ENCODE peak calls at places on chromosomes 13 and 19, in four cellular contexts. One of them, this sample, is unnamed. For H3K27me3, the result is how much of the 10 kb centered on the place peaks cover.

GRCh38 chr19:47107201-47107952 is 6.2 kb downstream of the ZC3H4 start:
- DNase-seq in IMR-90: peak
- DNase-seq in brain microvascular endothelial cell: no peak
- DNase-seq in psoas muscle: no peak
- DNase-seq in this sample: no peak

GRCh38 chr13:72004975-72005374 is 138.0 kb upstream of the DACH1 start:
- DNase-seq in IMR-90: no peak
- DNase-seq in brain microvascular endothelial cell: peak
- DNase-seq in psoas muscle: no peak
- DNase-seq in this sample: no peak

GRCh38 chr13:45314822-45315221 is 26.2 kb downstream of the TPT1 start:
- DNase-seq in IMR-90: no peak
- DNase-seq in brain microvascular endothelial cell: no peak
- DNase-seq in psoas muscle: no peak
- DNase-seq in this sample: no peak

GRCh38 chr19:8423821-8424223 is 10.7 kb downstream of the MARCHF2 start:
- DNase-seq in IMR-90: peak
- DNase-seq in brain microvascular endothelial cell: peak
- DNase-seq in psoas muscle: peak
- DNase-seq in this sample: peak

GRCh38 chr13:50386527-50387123 is 371.4 kb downstream of the KCNRG start:
- DNase-seq in IMR-90: peak
- DNase-seq in brain microvascular endothelial cell: peak
- DNase-seq in psoas muscle: peak
- DNase-seq in this sample: peak

GRCh38 chr13:100485265-100485664 is 103.3 kb downstream of the GGACT start:
- DNase-seq in IMR-90: no peak
- DNase-seq in brain microvascular endothelial cell: no peak
- DNase-seq in psoas muscle: no peak
- DNase-seq in this sample: no peak

GRCh38 chr13:42807866-42808265 is 26.5 kb downstream of the FAM216B start:
- DNase-seq in IMR-90: peak
- DNase-seq in brain microvascular endothelial cell: peak
- DNase-seq in psoas muscle: no peak
- DNase-seq in this sample: no peak

GRCh38 chr13:76991432-76991795 is 467 bp upstream of the CLN5 start:
- DNase-seq in IMR-90: no peak
- DNase-seq in brain microvascular endothelial cell: no peak
- DNase-seq in psoas muscle: peak
- DNase-seq in this sample: no peak

GRCh38 chr13:73751290-73751689 is 382.9 kb downstream of the KLF12 start:
- DNase-seq in IMR-90: no peak
- DNase-seq in brain microvascular endothelial cell: no peak
- DNase-seq in psoas muscle: no peak
- DNase-seq in this sample: no peak

GRCh38 chr13:27797228-27797624 is 4.9 kb downstream of the GSX1 start:
- DNase-seq in IMR-90: peak
- DNase-seq in brain microvascular endothelial cell: peak
- DNase-seq in psoas muscle: no peak
- DNase-seq in this sample: no peak
- H3K27me3 ChIP-seq in IMR-90: half or more
- H3K27me3 ChIP-seq in brain microvascular endothelial cell: half or more
- H3K27me3 ChIP-seq in psoas muscle: under half
- H3K27me3 ChIP-seq in this sample: half or more

DNA sequence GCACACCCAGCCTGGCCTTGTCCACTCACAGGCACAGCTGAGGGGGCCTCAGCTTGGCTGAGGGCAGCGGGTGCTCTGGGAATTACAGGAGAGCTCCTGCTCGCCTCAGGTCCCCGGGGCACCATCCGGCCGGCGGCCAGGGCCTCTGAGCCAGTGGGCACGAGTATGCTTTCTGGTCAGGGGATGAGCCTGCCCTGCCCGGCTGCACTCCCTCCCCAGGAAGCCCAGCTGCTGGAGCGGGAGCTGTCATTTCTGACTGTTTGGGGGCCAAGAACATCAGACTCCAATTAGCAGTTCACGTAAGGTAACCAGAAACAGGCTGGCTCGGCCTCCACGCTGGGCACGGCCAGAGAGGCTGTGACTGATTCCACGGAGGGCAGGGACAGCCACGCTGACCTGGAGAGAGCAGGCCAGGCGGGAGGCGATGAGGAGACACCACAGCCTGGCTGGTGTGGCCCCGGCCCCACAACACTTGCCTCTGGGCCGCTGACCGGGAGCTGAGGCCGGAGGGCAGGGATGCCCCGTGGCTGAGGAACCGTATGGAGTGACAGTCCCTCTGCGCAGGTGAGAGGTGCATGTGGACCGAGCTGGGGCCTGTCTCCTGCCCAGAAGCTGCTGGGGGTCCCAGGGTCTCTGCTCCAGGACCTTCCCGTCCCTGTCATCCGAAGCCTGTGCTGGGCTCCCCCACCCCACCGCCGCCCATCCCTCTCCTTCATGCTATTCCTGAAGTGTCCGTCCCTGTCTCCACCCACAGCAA is 15.5 kb downstream of the CEBPG start:
- DNase-seq in IMR-90: no peak
- DNase-seq in brain microvascular endothelial cell: no peak
- DNase-seq in psoas muscle: peak
- DNase-seq in this sample: peak
- H3K27me3 ChIP-seq in IMR-90: under half
- H3K27me3 ChIP-seq in brain microvascular endothelial cell: under half
- H3K27me3 ChIP-seq in psoas muscle: under half
- H3K27me3 ChIP-seq in this sample: under half

GRCh38 chr13:29266261-29266660 is 329.2 kb downstream of the SLC7A1 start:
- DNase-seq in IMR-90: no peak
- DNase-seq in brain microvascular endothelial cell: no peak
- DNase-seq in psoas muscle: no peak
- DNase-seq in this sample: no peak

GRCh38 chr13:29266743-29267142 is 328.7 kb downstream of the SLC7A1 start:
- DNase-seq in IMR-90: no peak
- DNase-seq in brain microvascular endothelial cell: no peak
- DNase-seq in psoas muscle: no peak
- DNase-seq in this sample: no peak

GRCh38 chr13:29270536-29271045 is 324.9 kb downstream of the SLC7A1 start:
- DNase-seq in IMR-90: no peak
- DNase-seq in brain microvascular endothelial cell: no peak
- DNase-seq in psoas muscle: no peak
- DNase-seq in this sample: no peak
- H3K27me3 ChIP-seq in IMR-90: under half
- H3K27me3 ChIP-seq in brain microvascular endothelial cell: under half
- H3K27me3 ChIP-seq in psoas muscle: under half
- H3K27me3 ChIP-seq in this sample: under half

GRCh38 chr19:18219911-18220631 is 6.2 kb downstream of the PDE4C start:
- DNase-seq in IMR-90: peak
- DNase-seq in brain microvascular endothelial cell: no peak
- DNase-seq in psoas muscle: no peak
- DNase-seq in this sample: no peak

GRCh38 chr19:18220632-18221275 is 5.5 kb downstream of the PDE4C start:
- DNase-seq in IMR-90: no peak
- DNase-seq in brain microvascular endothelial cell: no peak
- DNase-seq in psoas muscle: no peak
- DNase-seq in this sample: no peak

GRCh38 chr19:18223860-18224524 is 2.2 kb downstream of the PDE4C start:
- DNase-seq in IMR-90: no peak
- DNase-seq in brain microvascular endothelial cell: no peak
- DNase-seq in psoas muscle: peak
- DNase-seq in this sample: peak

GRCh38 chr19:18224525-18225354 is 1.5 kb downstream of the PDE4C start:
- DNase-seq in IMR-90: peak
- DNase-seq in brain microvascular endothelial cell: peak
- DNase-seq in psoas muscle: peak
- DNase-seq in this sample: peak

DNA sequence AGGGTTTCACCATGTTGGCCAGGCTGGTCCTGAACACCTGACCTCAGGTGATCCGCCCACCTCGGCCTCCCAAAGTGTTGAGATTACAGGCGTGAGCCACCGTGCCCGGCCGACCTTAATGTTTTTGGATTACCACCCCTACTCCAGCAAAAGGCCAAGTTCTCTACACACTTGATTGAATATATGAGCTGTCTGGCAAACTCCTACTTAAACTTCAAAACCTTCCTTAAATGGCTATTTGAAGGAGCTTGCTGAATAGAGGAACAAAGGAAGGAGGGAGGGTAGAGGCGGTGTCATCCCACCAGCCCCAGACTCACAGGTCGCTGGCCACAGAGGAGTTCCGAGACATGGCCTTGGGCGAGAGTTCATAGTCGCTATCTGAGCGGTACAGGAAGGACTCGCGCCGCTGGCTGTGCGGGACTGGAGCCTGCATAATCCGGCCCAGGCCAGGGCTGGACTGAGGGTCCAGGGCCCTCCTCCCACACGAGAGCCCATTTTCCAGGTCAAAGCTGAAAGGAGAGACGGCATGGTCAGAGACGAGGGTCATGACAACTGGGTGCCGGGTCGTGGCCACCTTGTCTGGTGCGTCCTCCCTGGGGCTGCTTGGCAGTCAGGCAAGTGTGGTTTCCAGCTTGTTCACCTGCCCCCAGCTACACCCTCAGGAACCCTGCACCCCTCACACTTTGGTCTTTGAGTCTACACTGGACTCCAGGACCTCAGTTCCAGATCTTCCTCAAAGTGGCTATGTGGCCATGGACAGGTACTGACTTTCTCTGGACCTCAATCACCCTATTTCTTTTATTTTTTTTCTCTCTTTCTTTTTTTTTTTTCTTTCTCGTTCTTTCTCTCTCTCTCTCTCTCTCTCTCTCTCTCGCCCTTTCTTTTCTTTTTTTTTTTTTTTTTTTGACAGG is 4.2 kb downstream of the PDE4C start:
- DNase-seq in IMR-90: no peak
- DNase-seq in brain microvascular endothelial cell: no peak
- DNase-seq in psoas muscle: no peak
- DNase-seq in this sample: no peak
- H3K27me3 ChIP-seq in IMR-90: under half
- H3K27me3 ChIP-seq in brain microvascular endothelial cell: under half
- H3K27me3 ChIP-seq in psoas muscle: under half
- H3K27me3 ChIP-seq in this sample: under half

DNA sequence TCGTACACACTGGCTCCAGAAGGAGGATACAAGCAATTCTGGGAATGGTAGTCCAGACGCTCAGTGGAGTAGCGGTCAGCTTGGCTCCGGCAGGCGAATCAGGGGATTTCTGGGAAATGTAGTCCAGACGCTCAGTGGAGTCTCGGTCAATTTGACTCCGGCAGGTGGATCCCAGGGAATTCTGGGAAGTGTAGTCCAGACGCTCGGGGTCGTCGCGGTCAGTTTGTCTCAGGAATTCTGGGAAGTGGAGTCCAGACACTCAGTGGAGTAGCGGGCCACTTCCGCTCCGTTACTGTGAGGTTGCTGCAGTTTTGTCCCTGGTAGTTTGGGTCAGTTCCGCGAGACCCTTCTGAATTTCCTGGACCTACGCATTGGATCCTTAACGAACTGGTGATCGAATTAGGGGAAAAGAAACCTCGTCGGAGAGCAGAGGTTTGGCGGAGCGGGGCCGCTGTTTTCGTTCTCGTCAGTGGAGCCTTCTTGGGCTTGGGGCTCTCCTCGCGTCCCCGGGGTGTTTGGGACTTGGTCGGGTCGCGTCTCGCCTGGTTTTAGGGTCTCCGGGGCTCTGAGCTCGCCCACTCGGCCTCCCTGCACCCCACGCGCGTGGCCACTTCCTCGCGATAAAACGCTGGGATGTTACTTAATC is at the start of gene ZNF225:
- DNase-seq in IMR-90: peak
- DNase-seq in brain microvascular endothelial cell: peak
- DNase-seq in psoas muscle: peak
- DNase-seq in this sample: peak
- H3K27me3 ChIP-seq in IMR-90: under half
- H3K27me3 ChIP-seq in brain microvascular endothelial cell: under half
- H3K27me3 ChIP-seq in psoas muscle: under half
- H3K27me3 ChIP-seq in this sample: under half

DNA sequence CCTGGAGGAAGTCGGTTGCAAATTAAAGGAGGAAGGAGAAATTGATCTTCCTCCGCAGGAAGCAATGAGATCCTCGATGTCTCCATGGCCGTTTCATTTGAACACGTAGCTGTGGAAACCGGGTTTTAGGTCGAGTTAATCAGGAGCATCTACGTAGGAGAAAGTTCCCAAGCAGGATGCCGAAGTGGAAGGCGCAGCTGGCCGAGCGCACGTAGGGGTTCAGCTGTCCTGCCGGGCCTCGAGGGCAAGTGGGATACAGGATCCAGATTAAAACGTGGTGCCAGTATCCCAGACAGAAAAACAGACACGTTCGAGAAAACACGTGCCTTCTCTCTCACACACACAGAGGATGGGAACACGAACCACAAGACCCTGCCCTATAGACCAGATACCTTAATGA is 40.3 kb upstream of the POMP start:
- DNase-seq in IMR-90: no peak
- DNase-seq in brain microvascular endothelial cell: no peak
- DNase-seq in psoas muscle: no peak
- DNase-seq in this sample: no peak
- H3K27me3 ChIP-seq in IMR-90: under half
- H3K27me3 ChIP-seq in brain microvascular endothelial cell: under half
- H3K27me3 ChIP-seq in psoas muscle: under half
- H3K27me3 ChIP-seq in this sample: under half

GRCh38 chr19:55081773-55082022 is 6.0 kb downstream of the EPS8L1 start:
- DNase-seq in IMR-90: no peak
- DNase-seq in brain microvascular endothelial cell: no peak
- DNase-seq in psoas muscle: no peak
- DNase-seq in this sample: no peak

GRCh38 chr19:55082023-55082851 is 6.6 kb downstream of the EPS8L1 start:
- DNase-seq in IMR-90: peak
- DNase-seq in brain microvascular endothelial cell: peak
- DNase-seq in psoas muscle: no peak
- DNase-seq in this sample: no peak

GRCh38 chr19:55080915-55081772 is 5.5 kb downstream of the EPS8L1 start:
- DNase-seq in IMR-90: peak
- DNase-seq in brain microvascular endothelial cell: peak
- DNase-seq in psoas muscle: peak
- DNase-seq in this sample: peak

GRCh38 chr19:55084416-55084815 is 8.7 kb downstream of the EPS8L1 start:
- DNase-seq in IMR-90: no peak
- DNase-seq in brain microvascular endothelial cell: no peak
- DNase-seq in psoas muscle: no peak
- DNase-seq in this sample: no peak

DNA sequence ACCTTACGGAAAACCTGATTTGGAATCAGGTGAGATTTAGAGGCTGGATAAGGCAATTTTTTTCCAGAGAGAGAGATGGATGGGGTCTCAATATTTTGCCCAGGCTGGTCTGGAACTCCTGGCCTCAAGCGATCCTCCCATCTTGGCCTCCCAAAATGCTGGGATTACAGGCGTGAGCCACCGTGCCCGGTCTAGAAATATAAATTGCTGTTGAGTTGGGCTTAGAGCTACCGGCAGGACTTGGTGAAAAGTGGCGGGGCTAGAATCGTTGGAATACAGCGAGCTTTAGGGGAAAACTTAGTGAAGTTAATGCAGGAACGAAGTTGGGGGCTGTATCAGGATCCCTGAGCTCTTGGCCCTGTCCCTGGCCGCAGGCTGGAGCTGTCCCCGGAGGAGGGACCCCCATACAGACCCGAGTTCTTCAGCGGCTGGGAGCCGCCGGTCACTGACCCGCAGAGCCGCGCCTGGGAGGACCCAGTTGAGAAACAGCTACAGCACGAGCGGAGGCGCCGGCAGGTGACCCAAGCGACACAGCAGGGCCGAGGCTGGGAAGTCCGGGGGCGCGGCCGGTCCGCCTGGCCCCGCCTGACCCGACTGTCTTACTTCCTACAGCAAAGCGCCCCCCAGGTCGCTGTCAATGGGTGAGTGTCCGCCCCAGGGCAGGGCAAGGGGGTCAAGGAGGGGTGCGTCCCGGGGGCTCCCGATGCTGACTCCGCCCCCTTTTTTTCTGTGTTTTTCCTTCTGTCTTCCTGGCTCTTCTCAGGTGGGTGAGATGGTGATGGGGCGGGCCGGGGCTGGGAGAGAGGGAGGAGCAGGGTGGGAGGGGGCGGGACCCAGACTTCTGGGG is 7.6 kb downstream of the EPS8L1 start:
- DNase-seq in IMR-90: no peak
- DNase-seq in brain microvascular endothelial cell: no peak
- DNase-seq in psoas muscle: no peak
- DNase-seq in this sample: no peak
- H3K27me3 ChIP-seq in IMR-90: half or more
- H3K27me3 ChIP-seq in brain microvascular endothelial cell: under half
- H3K27me3 ChIP-seq in psoas muscle: under half
- H3K27me3 ChIP-seq in this sample: half or more